ENCODE peak calls at places on chromosomes 4 and X, in ten cellular contexts. One of them, this sample, is unnamed.

GRCh38 chr4:143581331-143581961 is 67.9 kb downstream of the SMARCA5 start:
- DNase-seq in psoas muscle: no peak
- DNase-seq in ovary: no peak
- DNase-seq in neuronal stem cell: no peak
- DNase-seq in neural progenitor cell: peak; percentile 47
- DNase-seq in aorta: no peak
- DNase-seq in spleen: no peak
- DNase-seq in AG04450: no peak
- DNase-seq in cardiac muscle cell: no peak
- DNase-seq in left lung: peak; percentile 44
- DNase-seq in this sample: no peak

GRCh38 chr4:123980736-123981285 is 584.2 kb downstream of the SPRY1 start:
- DNase-seq in psoas muscle: no peak
- DNase-seq in ovary: no peak
- DNase-seq in neuronal stem cell: no peak
- DNase-seq in neural progenitor cell: no peak
- DNase-seq in aorta: no peak
- DNase-seq in spleen: no peak
- DNase-seq in AG04450: no peak
- DNase-seq in cardiac muscle cell: peak; percentile 27
- DNase-seq in left lung: no peak
- DNase-seq in this sample: no peak

GRCh38 chr4:154731756-154732155 is 12.0 kb upstream of the LRAT start:
- DNase-seq in psoas muscle: no peak
- DNase-seq in ovary: no peak
- DNase-seq in neuronal stem cell: no peak
- DNase-seq in neural progenitor cell: no peak
- DNase-seq in aorta: no peak
- DNase-seq in spleen: no peak
- DNase-seq in AG04450: no peak
- DNase-seq in cardiac muscle cell: no peak
- DNase-seq in left lung: no peak
- DNase-seq in this sample: no peak

GRCh38 chr4:101222156-101222845 is 125.0 kb downstream of the PPP3CA start:
- DNase-seq in psoas muscle: no peak
- DNase-seq in ovary: no peak
- DNase-seq in neuronal stem cell: no peak
- DNase-seq in neural progenitor cell: no peak
- DNase-seq in aorta: no peak
- DNase-seq in spleen: no peak
- DNase-seq in AG04450: no peak
- DNase-seq in cardiac muscle cell: no peak
- DNase-seq in left lung: no peak
- DNase-seq in this sample: no peak

GRCh38 chrX:114841051-114841450 is 176.4 kb downstream of the IL13RA2 start:
- DNase-seq in psoas muscle: no peak
- DNase-seq in ovary: no peak
- DNase-seq in neuronal stem cell: no peak
- DNase-seq in neural progenitor cell: no peak
- DNase-seq in aorta: no peak
- DNase-seq in spleen: no peak
- DNase-seq in AG04450: no peak
- DNase-seq in cardiac muscle cell: no peak
- DNase-seq in left lung: no peak
- DNase-seq in this sample: no peak

GRCh38 chrX:9873952-9874351 is 87.7 kb downstream of the SHROOM2 start:
- DNase-seq in psoas muscle: no peak
- DNase-seq in ovary: no peak
- DNase-seq in neuronal stem cell: no peak
- DNase-seq in neural progenitor cell: peak; percentile 41
- DNase-seq in aorta: no peak
- DNase-seq in spleen: no peak
- DNase-seq in AG04450: no peak
- DNase-seq in cardiac muscle cell: no peak
- DNase-seq in left lung: no peak
- DNase-seq in this sample: peak; percentile 13

GRCh38 chr4:41384992-41385391 is 128.3 kb downstream of the UCHL1 start:
- DNase-seq in psoas muscle: peak; percentile 83
- DNase-seq in ovary: peak; percentile 80
- DNase-seq in neuronal stem cell: no peak
- DNase-seq in neural progenitor cell: no peak
- DNase-seq in aorta: peak; percentile 83
- DNase-seq in spleen: peak; percentile 86
- DNase-seq in AG04450: no peak
- DNase-seq in cardiac muscle cell: peak; percentile 51
- DNase-seq in left lung: peak; percentile 77
- DNase-seq in this sample: no peak

GRCh38 chr4:108529102-108529501 is 91.3 kb upstream of the RPL34 start:
- DNase-seq in psoas muscle: no peak
- DNase-seq in ovary: no peak
- DNase-seq in neuronal stem cell: no peak
- DNase-seq in neural progenitor cell: no peak
- DNase-seq in aorta: no peak
- DNase-seq in spleen: no peak
- DNase-seq in AG04450: no peak
- DNase-seq in cardiac muscle cell: no peak
- DNase-seq in left lung: no peak
- DNase-seq in this sample: no peak

GRCh38 chr4:130026185-130026584 is 930.2 kb downstream of the C4orf33 start:
- DNase-seq in psoas muscle: no peak
- DNase-seq in ovary: no peak
- DNase-seq in neuronal stem cell: peak; percentile 82
- DNase-seq in neural progenitor cell: peak; percentile 90
- DNase-seq in aorta: no peak
- DNase-seq in spleen: no peak
- DNase-seq in AG04450: no peak
- DNase-seq in cardiac muscle cell: no peak
- DNase-seq in left lung: no peak
- DNase-seq in this sample: no peak

GRCh38 chrX:29858714-29859113 is 356.6 kb upstream of the MAGEB2 start:
- DNase-seq in psoas muscle: no peak
- DNase-seq in ovary: no peak
- DNase-seq in neuronal stem cell: no peak
- DNase-seq in neural progenitor cell: no peak
- DNase-seq in aorta: no peak
- DNase-seq in spleen: no peak
- DNase-seq in AG04450: peak; percentile 18
- DNase-seq in cardiac muscle cell: peak; percentile 16
- DNase-seq in left lung: no peak
- DNase-seq in this sample: no peak

GRCh38 chrX:11619426-11619825 is 46.3 kb downstream of the ARHGAP6 start:
- DNase-seq in psoas muscle: no peak
- DNase-seq in ovary: no peak
- DNase-seq in neuronal stem cell: no peak
- DNase-seq in neural progenitor cell: no peak
- DNase-seq in aorta: no peak
- DNase-seq in spleen: no peak
- DNase-seq in AG04450: no peak
- DNase-seq in cardiac muscle cell: peak; percentile 34
- DNase-seq in left lung: no peak
- DNase-seq in this sample: no peak

GRCh38 chr4:55087016-55087929 is 38.1 kb downstream of the KDR start:
- DNase-seq in psoas muscle: no peak
- DNase-seq in ovary: no peak
- DNase-seq in neuronal stem cell: no peak
- DNase-seq in neural progenitor cell: no peak
- DNase-seq in aorta: no peak
- DNase-seq in spleen: no peak
- DNase-seq in AG04450: no peak
- DNase-seq in cardiac muscle cell: no peak
- DNase-seq in left lung: no peak
- DNase-seq in this sample: no peak

GRCh38 chr4:57214654-57215411 is 104.6 kb upstream of the IGFBP7 start:
- DNase-seq in psoas muscle: no peak
- DNase-seq in ovary: no peak
- DNase-seq in neuronal stem cell: no peak
- DNase-seq in neural progenitor cell: no peak
- DNase-seq in aorta: no peak
- DNase-seq in spleen: no peak
- DNase-seq in AG04450: no peak
- DNase-seq in cardiac muscle cell: no peak
- DNase-seq in left lung: no peak
- DNase-seq in this sample: no peak

GRCh38 chr4:5036239-5036638 is 15.0 kb upstream of the STK32B start:
- DNase-seq in psoas muscle: no peak
- DNase-seq in ovary: no peak
- DNase-seq in neuronal stem cell: no peak
- DNase-seq in neural progenitor cell: no peak
- DNase-seq in aorta: no peak
- DNase-seq in spleen: no peak
- DNase-seq in AG04450: peak; percentile 30
- DNase-seq in cardiac muscle cell: peak; percentile 74
- DNase-seq in left lung: no peak
- DNase-seq in this sample: no peak

GRCh38 chrX:107630031-107630689 is 1.9 kb downstream of the PRPS1 start:
- DNase-seq in psoas muscle: no peak
- DNase-seq in ovary: no peak
- DNase-seq in neuronal stem cell: no peak
- DNase-seq in neural progenitor cell: peak; percentile 35
- DNase-seq in aorta: no peak
- DNase-seq in spleen: no peak
- DNase-seq in AG04450: no peak
- DNase-seq in cardiac muscle cell: no peak
- DNase-seq in left lung: no peak
- DNase-seq in this sample: no peak
- H3K4me3 ChIP-seq in psoas muscle: peak overlapping the region; percentile 74
- H3K4me3 ChIP-seq in ovary: no peak overlapping the region
- H3K4me3 ChIP-seq in neuronal stem cell: no peak overlapping the region
- H3K4me3 ChIP-seq in neural progenitor cell: peak overlapping the region; percentile 79
- H3K4me3 ChIP-seq in aorta: peak overlapping the region; percentile 8
- H3K4me3 ChIP-seq in spleen: no peak overlapping the region
- H3K4me3 ChIP-seq in AG04450: peak overlapping the region; percentile 81
- H3K4me3 ChIP-seq in cardiac muscle cell: peak overlapping the region; percentile 86
- H3K4me3 ChIP-seq in left lung: peak overlapping the region; percentile 59
- H3K4me3 ChIP-seq in this sample: peak overlapping the region; percentile 86

GRCh38 chr4:13525606-13526281 is 18.6 kb downstream of the NKX3-2 start:
- DNase-seq in psoas muscle: no peak
- DNase-seq in ovary: no peak
- DNase-seq in neuronal stem cell: no peak
- DNase-seq in neural progenitor cell: no peak
- DNase-seq in aorta: no peak
- DNase-seq in spleen: no peak
- DNase-seq in AG04450: no peak
- DNase-seq in cardiac muscle cell: no peak
- DNase-seq in left lung: no peak
- DNase-seq in this sample: no peak
- H3K27me3 ChIP-seq in psoas muscle: peaks cover 2% of the 10 kb centered on the region
- H3K27me3 ChIP-seq in ovary: no peaks in the 10 kb centered on the region
- H3K27me3 ChIP-seq in neuronal stem cell: peaks cover 97% of the 10 kb centered on the region
- H3K27me3 ChIP-seq in neural progenitor cell: peaks cover 100% of the 10 kb centered on the region
- H3K27me3 ChIP-seq in aorta: no peaks in the 10 kb centered on the region
- H3K27me3 ChIP-seq in spleen: peaks cover 91% of the 10 kb centered on the region
- H3K27me3 ChIP-seq in AG04450: peaks cover 97% of the 10 kb centered on the region
- H3K27me3 ChIP-seq in cardiac muscle cell: peaks cover 100% of the 10 kb centered on the region
- H3K27me3 ChIP-seq in left lung: peaks cover 100% of the 10 kb centered on the region
- H3K27me3 ChIP-seq in this sample: peaks cover 84% of the 10 kb centered on the region

GRCh38 chrX:25018682-25019081 is 2.9 kb upstream of the ARX start:
- DNase-seq in psoas muscle: no peak
- DNase-seq in ovary: no peak
- DNase-seq in neuronal stem cell: no peak
- DNase-seq in neural progenitor cell: no peak
- DNase-seq in aorta: no peak
- DNase-seq in spleen: no peak
- DNase-seq in AG04450: no peak
- DNase-seq in cardiac muscle cell: no peak
- DNase-seq in left lung: no peak
- DNase-seq in this sample: no peak

GRCh38 chrX:25021132-25021498 is 5.3 kb upstream of the ARX start:
- DNase-seq in psoas muscle: no peak
- DNase-seq in ovary: peak; percentile 38
- DNase-seq in neuronal stem cell: no peak
- DNase-seq in neural progenitor cell: no peak
- DNase-seq in aorta: no peak
- DNase-seq in spleen: no peak
- DNase-seq in AG04450: no peak
- DNase-seq in cardiac muscle cell: no peak
- DNase-seq in left lung: no peak
- DNase-seq in this sample: no peak

GRCh38 chrX:25017667-25018247 is 2.0 kb upstream of the ARX start:
- DNase-seq in psoas muscle: peak; percentile 52
- DNase-seq in ovary: peak; percentile 77
- DNase-seq in neuronal stem cell: no peak
- DNase-seq in neural progenitor cell: peak; percentile 75
- DNase-seq in aorta: no peak
- DNase-seq in spleen: no peak
- DNase-seq in AG04450: no peak
- DNase-seq in cardiac muscle cell: no peak
- DNase-seq in left lung: no peak
- DNase-seq in this sample: no peak

GRCh38 chrX:25020391-25021131 is 4.8 kb upstream of the ARX start:
- DNase-seq in psoas muscle: peak; percentile 54
- DNase-seq in ovary: peak; percentile 76
- DNase-seq in neuronal stem cell: no peak
- DNase-seq in neural progenitor cell: peak; percentile 90
- DNase-seq in aorta: no peak
- DNase-seq in spleen: no peak
- DNase-seq in AG04450: no peak
- DNase-seq in cardiac muscle cell: peak; percentile 18
- DNase-seq in left lung: no peak
- DNase-seq in this sample: peak; percentile 14

DNA sequence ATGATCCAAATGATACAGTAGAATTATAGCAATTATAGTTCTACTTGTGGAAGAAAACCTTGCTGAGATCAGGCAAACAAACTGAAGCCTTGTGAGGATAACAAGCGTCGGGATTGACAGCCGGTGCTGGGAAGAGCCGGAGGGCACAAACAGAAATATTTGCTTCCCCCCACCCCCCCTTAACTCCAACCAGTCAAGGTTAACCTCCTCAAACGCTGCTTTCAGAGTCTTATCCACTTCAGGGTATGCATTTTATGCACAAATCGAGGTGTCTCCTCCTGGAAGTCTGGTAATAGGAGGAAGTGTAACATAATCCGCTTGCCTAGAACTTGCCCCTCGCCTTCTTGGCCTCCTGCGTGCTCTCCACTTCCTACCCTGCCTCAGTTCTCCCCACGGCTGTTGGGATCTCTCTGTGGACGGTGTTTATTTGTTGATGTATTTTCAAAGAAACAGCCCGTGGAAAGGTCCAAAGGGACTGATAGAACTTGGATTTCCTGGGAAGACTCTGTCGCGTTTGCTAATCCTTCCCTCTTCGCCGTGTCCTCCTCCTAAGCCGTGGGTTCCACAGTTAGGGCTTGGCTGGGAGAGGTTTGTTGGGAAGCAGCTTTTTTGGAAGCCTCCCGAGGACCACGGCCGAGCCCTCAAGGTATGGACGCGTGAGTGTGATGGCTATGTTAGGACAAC is 4.1 kb upstream of the ARX start:
- DNase-seq in psoas muscle: no peak
- DNase-seq in ovary: no peak
- DNase-seq in neuronal stem cell: no peak
- DNase-seq in neural progenitor cell: peak; percentile 46
- DNase-seq in aorta: no peak
- DNase-seq in spleen: no peak
- DNase-seq in AG04450: no peak
- DNase-seq in cardiac muscle cell: no peak
- DNase-seq in left lung: no peak
- DNase-seq in this sample: no peak
- H3K9me3 ChIP-seq in psoas muscle: no peaks in the 10 kb centered on the region
- H3K9me3 ChIP-seq in ovary: no peaks in the 10 kb centered on the region
- H3K9me3 ChIP-seq in neuronal stem cell: peaks cover 3% of the 10 kb centered on the region
- H3K9me3 ChIP-seq in neural progenitor cell: no peaks in the 10 kb centered on the region
- H3K9me3 ChIP-seq in aorta: no peaks in the 10 kb centered on the region
- H3K9me3 ChIP-seq in spleen: no peaks in the 10 kb centered on the region
- H3K9me3 ChIP-seq in AG04450: peaks cover 10% of the 10 kb centered on the region
- H3K9me3 ChIP-seq in cardiac muscle cell: no peaks in the 10 kb centered on the region
- H3K9me3 ChIP-seq in left lung: no peaks in the 10 kb centered on the region
- H3K9me3 ChIP-seq in this sample: no peaks in the 10 kb centered on the region

GRCh38 chr4:2837110-2837903 is 6.3 kb upstream of the ADD1 start:
- DNase-seq in psoas muscle: no peak
- DNase-seq in ovary: peak; percentile 67
- DNase-seq in neuronal stem cell: no peak
- DNase-seq in neural progenitor cell: peak; percentile 16
- DNase-seq in aorta: peak; percentile 72
- DNase-seq in spleen: no peak
- DNase-seq in AG04450: no peak
- DNase-seq in cardiac muscle cell: no peak
- DNase-seq in left lung: peak; percentile 49
- DNase-seq in this sample: no peak
- H3K4me3 ChIP-seq in psoas muscle: peak overlapping the region; percentile 6
- H3K4me3 ChIP-seq in ovary: peak overlapping the region; percentile 21
- H3K4me3 ChIP-seq in neuronal stem cell: peak overlapping the region; percentile 60
- H3K4me3 ChIP-seq in neural progenitor cell: no peak overlapping the region
- H3K4me3 ChIP-seq in aorta: no peak overlapping the region
- H3K4me3 ChIP-seq in spleen: no peak overlapping the region
- H3K4me3 ChIP-seq in AG04450: no peak overlapping the region
- H3K4me3 ChIP-seq in cardiac muscle cell: no peak overlapping the region
- H3K4me3 ChIP-seq in left lung: no peak overlapping the region
- H3K4me3 ChIP-seq in this sample: peak overlapping the region; percentile 60